ENCODE peak calls at places on chromosomes 5 and 9, in seven cellular contexts. One of them, this sample, is unnamed.

GRCh38 chr9:113258282-113258681 is 17.1 kb downstream of the CDC26 start:
- DNase-seq in heart left ventricle: no peak
- DNase-seq in brain microvascular endothelial cell: no peak
- DNase-seq in sigmoid colon: no peak
- DNase-seq in left ventricle myocardium inferior: no peak
- DNase-seq in astrocyte: no peak
- DNase-seq in endodermal cell: no peak
- DNase-seq in this sample: no peak

GRCh38 chr5:393846-394275 is 49.1 kb upstream of the EXOC3 start:
- DNase-seq in left ventricle myocardium inferior: no peak
- DNase-seq in astrocyte: no peak
- DNase-seq in heart left ventricle: no peak
- DNase-seq in brain microvascular endothelial cell: no peak
- DNase-seq in sigmoid colon: no peak
- DNase-seq in endodermal cell: peak
- DNase-seq in this sample: no peak

GRCh38 chr9:114282104-114282485 is 40.8 kb upstream of the ORM1 start:
- DNase-seq in endodermal cell: no peak
- DNase-seq in sigmoid colon: no peak
- DNase-seq in heart left ventricle: peak
- DNase-seq in astrocyte: no peak
- DNase-seq in brain microvascular endothelial cell: no peak
- DNase-seq in left ventricle myocardium inferior: peak
- DNase-seq in this sample: no peak

GRCh38 chr9:84570482-84571154 is 98.9 kb upstream of the NTRK2 start:
- DNase-seq in astrocyte: no peak
- DNase-seq in left ventricle myocardium inferior: no peak
- DNase-seq in endodermal cell: peak
- DNase-seq in sigmoid colon: no peak
- DNase-seq in brain microvascular endothelial cell: no peak
- DNase-seq in heart left ventricle: no peak
- DNase-seq in this sample: no peak

GRCh38 chr9:130672466-130672865 is 8.1 kb downstream of the PRDM12 start:
- DNase-seq in sigmoid colon: no peak
- DNase-seq in brain microvascular endothelial cell: no peak
- DNase-seq in heart left ventricle: no peak
- DNase-seq in left ventricle myocardium inferior: no peak
- DNase-seq in endodermal cell: no peak
- DNase-seq in astrocyte: no peak
- DNase-seq in this sample: no peak

GRCh38 chr5:143506881-143507552 is 103.5 kb upstream of the NR3C1 start:
- DNase-seq in heart left ventricle: no peak
- DNase-seq in left ventricle myocardium inferior: no peak
- DNase-seq in astrocyte: peak
- DNase-seq in sigmoid colon: no peak
- DNase-seq in endodermal cell: no peak
- DNase-seq in brain microvascular endothelial cell: peak
- DNase-seq in this sample: no peak

GRCh38 chr9:4196376-4196775 is 103.5 kb downstream of the GLIS3 start:
- DNase-seq in endodermal cell: no peak
- DNase-seq in sigmoid colon: no peak
- DNase-seq in astrocyte: peak
- DNase-seq in heart left ventricle: no peak
- DNase-seq in left ventricle myocardium inferior: no peak
- DNase-seq in brain microvascular endothelial cell: peak
- DNase-seq in this sample: no peak

GRCh38 chr9:91138760-91139159 is 223.0 kb downstream of the AUH start:
- DNase-seq in sigmoid colon: no peak
- DNase-seq in endodermal cell: no peak
- DNase-seq in heart left ventricle: no peak
- DNase-seq in astrocyte: peak
- DNase-seq in left ventricle myocardium inferior: no peak
- DNase-seq in brain microvascular endothelial cell: no peak
- DNase-seq in this sample: no peak

GRCh38 chr5:151637676-151638075 is 46.5 kb upstream of the FAT2 start:
- DNase-seq in brain microvascular endothelial cell: no peak
- DNase-seq in astrocyte: no peak
- DNase-seq in left ventricle myocardium inferior: no peak
- DNase-seq in heart left ventricle: no peak
- DNase-seq in sigmoid colon: no peak
- DNase-seq in endodermal cell: no peak
- DNase-seq in this sample: no peak

GRCh38 chr5:167348286-167348926 is 943.0 kb upstream of the WWC1 start:
- DNase-seq in brain microvascular endothelial cell: no peak
- DNase-seq in endodermal cell: no peak
- DNase-seq in sigmoid colon: no peak
- DNase-seq in heart left ventricle: no peak
- DNase-seq in left ventricle myocardium inferior: no peak
- DNase-seq in astrocyte: no peak
- DNase-seq in this sample: no peak

GRCh38 chr5:162436055-162436454 is 368.5 kb downstream of the GABRG2 start:
- DNase-seq in left ventricle myocardium inferior: no peak
- DNase-seq in endodermal cell: no peak
- DNase-seq in sigmoid colon: no peak
- DNase-seq in astrocyte: no peak
- DNase-seq in heart left ventricle: no peak
- DNase-seq in brain microvascular endothelial cell: no peak
- DNase-seq in this sample: no peak

GRCh38 chr9:5988265-5988664 is 27.2 kb downstream of the RANBP6 start:
- DNase-seq in sigmoid colon: no peak
- DNase-seq in left ventricle myocardium inferior: peak
- DNase-seq in brain microvascular endothelial cell: no peak
- DNase-seq in astrocyte: no peak
- DNase-seq in heart left ventricle: peak
- DNase-seq in endodermal cell: no peak
- DNase-seq in this sample: no peak

GRCh38 chr9:2469681-2470141 is 151.9 kb upstream of the VLDLR start:
- DNase-seq in left ventricle myocardium inferior: peak
- DNase-seq in astrocyte: no peak
- DNase-seq in brain microvascular endothelial cell: no peak
- DNase-seq in endodermal cell: peak
- DNase-seq in heart left ventricle: peak
- DNase-seq in sigmoid colon: no peak
- DNase-seq in this sample: no peak

GRCh38 chr9:126420643-126421564 is 94.3 kb downstream of the MVB12B start:
- DNase-seq in astrocyte: peak
- DNase-seq in heart left ventricle: no peak
- DNase-seq in sigmoid colon: no peak
- DNase-seq in brain microvascular endothelial cell: peak
- DNase-seq in left ventricle myocardium inferior: no peak
- DNase-seq in endodermal cell: no peak
- DNase-seq in this sample: no peak

GRCh38 chr5:137939331-137939730 is 50.1 kb downstream of the PKD2L2 start:
- DNase-seq in astrocyte: no peak
- DNase-seq in brain microvascular endothelial cell: no peak
- DNase-seq in heart left ventricle: no peak
- DNase-seq in left ventricle myocardium inferior: no peak
- DNase-seq in sigmoid colon: no peak
- DNase-seq in endodermal cell: no peak
- DNase-seq in this sample: no peak

GRCh38 chr5:153660919-153661318 is 170.4 kb downstream of the GRIA1 start:
- DNase-seq in brain microvascular endothelial cell: no peak
- DNase-seq in endodermal cell: peak
- DNase-seq in heart left ventricle: no peak
- DNase-seq in sigmoid colon: no peak
- DNase-seq in astrocyte: no peak
- DNase-seq in left ventricle myocardium inferior: no peak
- DNase-seq in this sample: no peak

GRCh38 chr5:81247441-81247972 is 14.4 kb downstream of the CKMT2 start:
- DNase-seq in astrocyte: peak
- DNase-seq in sigmoid colon: no peak
- DNase-seq in brain microvascular endothelial cell: peak
- DNase-seq in heart left ventricle: no peak
- DNase-seq in endodermal cell: no peak
- DNase-seq in left ventricle myocardium inferior: no peak
- DNase-seq in this sample: no peak

DNA sequence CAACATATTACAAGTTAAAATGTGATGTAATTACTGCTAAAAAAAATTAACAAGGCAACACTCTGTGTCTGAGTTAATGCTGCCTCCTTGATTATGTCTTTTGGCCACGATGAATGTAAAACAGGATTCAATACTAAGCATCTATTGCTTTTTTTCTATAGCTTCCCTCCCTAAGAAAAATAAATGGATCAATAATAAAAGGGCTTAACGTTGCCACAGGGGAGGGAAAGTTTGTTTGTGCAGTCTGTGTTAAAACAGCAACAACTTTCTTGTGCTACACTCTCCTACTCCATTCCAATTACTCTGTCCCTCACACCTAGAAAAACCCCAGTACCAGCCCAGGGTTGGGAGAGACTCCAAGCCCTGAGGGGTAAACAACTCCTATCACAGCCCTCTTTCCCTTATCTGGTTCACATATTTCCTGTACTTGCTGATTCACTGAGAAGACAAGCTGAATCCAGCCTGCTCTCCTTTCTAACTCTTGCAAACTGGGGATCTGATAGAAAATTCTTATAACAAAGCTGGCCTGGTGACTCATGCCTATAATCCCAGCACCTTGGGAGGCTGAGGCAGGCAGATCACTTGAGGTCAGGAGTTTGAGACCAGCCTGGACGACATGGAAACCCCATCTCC is 44.8 kb downstream of the PTPN3 start:
- DNase-seq in brain microvascular endothelial cell: peak
- DNase-seq in astrocyte: peak
- DNase-seq in left ventricle myocardium inferior: no peak
- DNase-seq in heart left ventricle: no peak
- DNase-seq in sigmoid colon: no peak
- DNase-seq in endodermal cell: peak
- DNase-seq in this sample: no peak
- H3K4me3 ChIP-seq in brain microvascular endothelial cell: no peak
- H3K4me3 ChIP-seq in astrocyte: no peak
- H3K4me3 ChIP-seq in left ventricle myocardium inferior: no peak
- H3K4me3 ChIP-seq in heart left ventricle: no peak
- H3K4me3 ChIP-seq in sigmoid colon: no peak
- H3K4me3 ChIP-seq in endodermal cell: no peak
- H3K4me3 ChIP-seq in this sample: no peak

DNA sequence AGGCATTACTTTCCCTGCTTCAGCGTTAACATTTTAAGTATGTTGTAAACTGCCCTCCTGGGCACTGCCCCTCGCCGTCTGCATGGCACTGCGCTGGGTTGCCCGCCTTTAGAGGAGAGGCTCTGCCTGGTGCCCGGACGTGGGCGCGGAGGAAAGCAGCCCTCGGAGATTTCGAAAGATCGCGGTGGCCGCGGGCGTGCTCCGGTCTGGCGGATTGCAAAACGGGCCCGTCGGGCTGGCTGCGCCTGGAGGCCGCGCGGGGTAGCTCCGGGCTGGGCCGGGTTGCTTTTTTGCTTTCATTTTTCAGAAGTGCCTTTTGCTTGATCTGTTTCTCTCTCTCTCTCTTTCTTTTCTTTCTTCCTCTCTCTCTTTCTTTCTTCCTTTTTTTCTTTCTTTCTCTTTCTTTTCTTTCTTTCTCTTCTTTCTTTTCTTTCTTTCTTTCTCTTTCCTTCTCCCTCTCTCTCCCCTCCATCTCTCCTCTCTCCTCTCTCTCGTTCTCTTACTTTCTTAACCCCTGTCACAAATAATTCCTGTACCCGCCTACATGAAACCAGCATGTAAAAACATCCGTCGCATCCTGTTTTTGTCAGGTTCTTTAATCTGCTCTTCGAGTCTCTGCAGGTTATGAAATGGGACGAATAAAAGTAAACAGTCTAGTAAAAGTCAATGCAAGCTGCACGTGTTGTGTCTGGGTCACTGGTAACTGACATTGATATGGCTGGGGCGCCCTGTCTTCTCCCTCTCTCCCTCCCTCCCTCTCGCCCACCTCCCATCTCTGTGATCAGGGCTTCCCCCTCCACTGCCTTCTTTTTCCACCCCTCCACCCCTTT is 1.7 kb downstream of the FST start:
- DNase-seq in left ventricle myocardium inferior: peak
- DNase-seq in endodermal cell: peak
- DNase-seq in heart left ventricle: peak
- DNase-seq in astrocyte: peak
- DNase-seq in brain microvascular endothelial cell: peak
- DNase-seq in sigmoid colon: peak
- DNase-seq in this sample: peak
- TF ChIP-seq CTCF in left ventricle myocardium inferior: peak
- TF ChIP-seq CTCF in endodermal cell: peak
- TF ChIP-seq CTCF in heart left ventricle: peak
- TF ChIP-seq CTCF in astrocyte: no peak
- TF ChIP-seq CTCF in brain microvascular endothelial cell: peak
- TF ChIP-seq CTCF in sigmoid colon: peak
- TF ChIP-seq CTCF in this sample: no peak

DNA sequence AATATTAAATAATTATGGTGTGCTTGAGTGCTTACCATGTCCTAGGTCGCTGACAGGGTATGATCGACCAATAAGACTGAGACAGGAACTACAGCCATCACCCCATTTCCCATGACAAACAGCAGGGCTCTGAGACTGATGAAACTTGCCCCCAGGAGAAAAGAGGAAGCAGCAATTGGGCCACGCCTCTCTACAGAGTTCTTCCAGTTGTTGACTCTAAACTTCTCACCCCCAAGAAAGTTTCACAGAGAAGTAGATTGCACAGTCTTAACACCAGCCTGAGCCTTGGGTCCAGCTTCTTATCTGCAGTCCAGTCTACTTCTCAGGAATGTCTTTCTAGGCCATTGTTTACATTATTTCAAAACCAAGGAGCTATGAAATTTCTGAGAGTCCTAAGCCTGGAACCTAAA is 182.2 kb upstream of the ANKRD55 start:
- DNase-seq in left ventricle myocardium inferior: peak
- DNase-seq in sigmoid colon: peak
- DNase-seq in brain microvascular endothelial cell: peak
- DNase-seq in endodermal cell: no peak
- DNase-seq in heart left ventricle: peak
- DNase-seq in astrocyte: peak
- DNase-seq in this sample: peak
- H3K27ac ChIP-seq in left ventricle myocardium inferior: peak
- H3K27ac ChIP-seq in sigmoid colon: peak
- H3K27ac ChIP-seq in brain microvascular endothelial cell: peak
- H3K27ac ChIP-seq in endodermal cell: no peak
- H3K27ac ChIP-seq in heart left ventricle: peak
- H3K27ac ChIP-seq in astrocyte: no peak
- H3K27ac ChIP-seq in this sample: no peak

GRCh38 chr5:119302916-119303897 is 52.6 kb upstream of the TNFAIP8 start:
- DNase-seq in sigmoid colon: no peak
- DNase-seq in left ventricle myocardium inferior: no peak
- DNase-seq in brain microvascular endothelial cell: peak
- DNase-seq in astrocyte: peak
- DNase-seq in heart left ventricle: no peak
- DNase-seq in endodermal cell: no peak
- DNase-seq in this sample: no peak
- H3K4me3 ChIP-seq in sigmoid colon: no peak
- H3K4me3 ChIP-seq in left ventricle myocardium inferior: no peak
- H3K4me3 ChIP-seq in brain microvascular endothelial cell: no peak
- H3K4me3 ChIP-seq in astrocyte: peak
- H3K4me3 ChIP-seq in heart left ventricle: no peak
- H3K4me3 ChIP-seq in endodermal cell: no peak
- H3K4me3 ChIP-seq in this sample: no peak

GRCh38 chr9:36110434-36110833 is 26.1 kb upstream of the GLIPR2 start:
- DNase-seq in left ventricle myocardium inferior: no peak
- DNase-seq in astrocyte: no peak
- DNase-seq in brain microvascular endothelial cell: no peak
- DNase-seq in heart left ventricle: no peak
- DNase-seq in endodermal cell: no peak
- DNase-seq in sigmoid colon: no peak
- DNase-seq in this sample: no peak
- TF ChIP-seq CTCF in left ventricle myocardium inferior: no peak
- TF ChIP-seq CTCF in astrocyte: no peak
- TF ChIP-seq CTCF in brain microvascular endothelial cell: peak
- TF ChIP-seq CTCF in heart left ventricle: no peak
- TF ChIP-seq CTCF in endodermal cell: peak
- TF ChIP-seq CTCF in sigmoid colon: no peak
- TF ChIP-seq CTCF in this sample: no peak

This sample was measured in right atrium auricular region.